ENCODE peak calls at places on chromosome 10, in seven cellular contexts. G, V, R, J, O, C and T are unnamed samples.

GRCh38 chr10:2992401-2993198 is 74.7 kb upstream of the PFKP start:
- DNase-seq in G (no peak), V (no peak), R (no peak), J (no peak), O (peak), C (no peak), T (no peak)

GRCh38 chr10:30219977-30220751 is 128.9 kb downstream of the MTPAP start:
- DNase-seq in G (no peak), V (no peak), R (no peak), J (no peak), O (no peak), C (peak), T (peak)

GRCh38 chr10:92238586-92239098 is 52.2 kb downstream of the CPEB3 start:
- DNase-seq in G (no peak), V (no peak), R (no peak), J (peak), O (peak), C (peak), T (peak)

GRCh38 chr10:75234683-75235374 is 928 bp downstream of the COMTD1 start:
- DNase-seq in G (peak), V (peak), R (peak), J (no peak), O (peak), C (peak), T (no peak)

GRCh38 chr10:98267069-98267893 is 713 bp downstream of the LOXL4 start:
- DNase-seq in G (no peak), V (no peak), R (no peak), J (no peak), O (no peak), C (no peak), T (no peak)

GRCh38 chr10:8044908-8045727 is 9.4 kb upstream of the GATA3 start:
- DNase-seq in G (peak), V (peak), R (peak), J (no peak), O (peak), C (no peak), T (no peak)

GRCh38 chr10:119461380-119461779 is 81.1 kb downstream of the RGS10 start:
- DNase-seq in G (no peak), V (no peak), R (no peak), J (no peak), O (no peak), C (peak), T (no peak)

GRCh38 chr10:114239117-114239993 is at the start of gene VWA2:
- DNase-seq in G (peak), V (peak), R (peak), J (no peak), O (peak), C (no peak), T (no peak)

GRCh38 chr10:60399343-60399742 is 9.7 kb upstream of the ANK3 start:
- DNase-seq in G (no peak), V (no peak), R (no peak), J (no peak), O (no peak), C (no peak), T (no peak)

GRCh38 chr10:23193435-23194074 is 1.4 kb downstream of the PTF1A start:
- DNase-seq in G (no peak), V (no peak), R (no peak), J (no peak), O (no peak), C (no peak), T (no peak)

GRCh38 chr10:95356190-95356955 is 65.6 kb upstream of the PDLIM1 start:
- DNase-seq in G (no peak), V (no peak), R (no peak), J (no peak), O (no peak), C (no peak), T (no peak)

GRCh38 chr10:110006358-110007170 is 1.2 kb upstream of the ADD3 start:
- DNase-seq in G (no peak), V (peak), R (peak), J (peak), O (peak), C (no peak), T (peak)

GRCh38 chr10:13233358-13233757 is 816 bp downstream of the UCMA start:
- DNase-seq in G (no peak), V (no peak), R (no peak), J (no peak), O (no peak), C (no peak), T (no peak)
- H2AK5ac ChIP-seq in G (no peak), V (no peak), R (no peak), J (no peak), O (no peak), C (no peak), T (no peak)

GRCh38 chr10:85795460-85795859 is 571.1 kb downstream of the GRID1 start:
- DNase-seq in G (no peak), V (no peak), R (no peak), J (no peak), O (no peak), C (no peak), T (no peak)

GRCh38 chr10:85790155-85790789 is 576.3 kb downstream of the GRID1 start:
- DNase-seq in G (no peak), V (no peak), R (no peak), J (no peak), O (no peak), C (no peak), T (no peak)

GRCh38 chr10:85791846-85792532 is 574.6 kb downstream of the GRID1 start:
- DNase-seq in G (no peak), V (no peak), R (no peak), J (no peak), O (peak), C (no peak), T (no peak)

GRCh38 chr10:85792533-85792858 is 574.1 kb downstream of the GRID1 start:
- DNase-seq in G (no peak), V (no peak), R (no peak), J (no peak), O (no peak), C (no peak), T (no peak)

GRCh38 chr10:85794553-85794952 is 572.0 kb downstream of the GRID1 start:
- DNase-seq in G (no peak), V (no peak), R (no peak), J (no peak), O (peak), C (no peak), T (no peak)
- H2AK5ac ChIP-seq in G (no peak), V (no peak), R (no peak), J (no peak), O (no peak), C (no peak), T (no peak)

GRCh38 chr10:101663097-101663496 is 31.9 kb downstream of the FBXW4 start:
- DNase-seq in G (no peak), V (no peak), R (no peak), J (no peak), O (no peak), C (no peak), T (no peak)
- H2AK5ac ChIP-seq in G (no peak), V (no peak), R (no peak), J (no peak), O (no peak), C (no peak), T (no peak)

DNA sequence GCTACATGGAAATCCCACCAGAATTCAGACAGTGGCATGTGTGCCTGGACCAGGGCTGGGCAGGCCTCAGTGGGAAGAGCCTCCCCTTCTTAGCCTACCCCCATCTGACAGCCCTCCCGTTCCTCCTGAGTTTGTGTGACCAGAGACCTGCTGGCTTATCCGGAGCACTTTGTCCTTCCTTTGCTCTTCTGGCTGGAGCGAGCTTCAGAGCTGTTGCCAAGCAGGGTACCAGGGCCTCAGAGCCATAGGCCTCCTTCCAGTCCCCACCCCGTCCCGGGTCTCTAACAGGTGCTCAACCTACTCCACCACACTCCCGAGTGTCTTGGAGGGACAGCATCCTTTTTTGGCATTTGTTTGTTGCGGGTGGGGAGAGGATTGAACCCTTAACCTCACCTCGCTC is 26.5 kb upstream of the TRIM8 start:
- DNase-seq in G (no peak), V (no peak), R (no peak), J (no peak), O (no peak), C (no peak), T (no peak)
- H2AK5ac ChIP-seq in G (no peak), V (no peak), R (no peak), J (no peak), O (no peak), C (no peak), T (no peak)

GRCh38 chr10:27360581-27361172 is 120.1 kb upstream of the ACBD5 start:
- DNase-seq in G (peak), V (peak), R (peak), J (peak), O (peak), C (peak), T (peak)
- H2AK5ac ChIP-seq in G (no peak), V (no peak), R (no peak), J (no peak), O (no peak), C (no peak), T (no peak)